ENCODE peak calls at places on chromosome 19, in seven cellular contexts. R is ovary; Z is central memory CD4-positive, alpha-beta T cell; E is EL; L is HT1080; Q is stimulated activated naive CD8-positive, alpha-beta T cell treated with anti-CD3 and anti-CD28 coated beads, Interleukin-15, amount 100 ng/mL, for 72 hours; U is iris pigment epithelial cell. K is an unnamed sample.

GRCh38 chr19:42252365-42253244 is 2.3 kb downstream of the ERF start:
- DNase-seq in R (peak), Z (no peak), E (peak), L (peak), Q (no peak), U (peak), K (peak)

GRCh38 chr19:39531834-39532232 is 819 bp downstream of the EID2B start:
- DNase-seq in R (no peak), Z (no peak), E (no peak), L (no peak), Q (no peak), U (peak), K (no peak)

GRCh38 chr19:5826531-5827341 is 12.8 kb downstream of the FUT6 start:
- DNase-seq in R (no peak), Z (peak), E (peak), L (no peak), Q (peak), U (no peak), K (no peak)

GRCh38 chr19:3760871-3761361 is 576 bp downstream of the APBA3 start:
- DNase-seq in R (no peak), Z (peak), E (peak), L (no peak), Q (no peak), U (no peak), K (no peak)

GRCh38 chr19:2575734-2576481 is 100.0 kb downstream of the GADD45B start:
- DNase-seq in R (peak), Z (no peak), E (no peak), L (no peak), Q (no peak), U (peak), K (peak)

GRCh38 chr19:4814625-4815425 is 16.7 kb downstream of the TICAM1 start:
- DNase-seq in R (no peak), Z (no peak), E (peak), L (no peak), Q (no peak), U (no peak), K (peak)

GRCh38 chr19:34837262-34837661 is 64.2 kb upstream of the ZNF599 start:
- DNase-seq in R (peak), Z (no peak), E (no peak), L (no peak), Q (no peak), U (peak), K (no peak)

GRCh38 chr19:50315773-50316448 is 13.3 kb downstream of the KCNC3 start:
- DNase-seq in R (no peak), Z (no peak), E (no peak), L (no peak), Q (peak), U (peak), K (peak)

GRCh38 chr19:39131255-39131755 is 5.7 kb downstream of the PAK4 start:
- DNase-seq in R (no peak), Z (no peak), E (no peak), L (no peak), Q (no peak), U (no peak), K (no peak)

GRCh38 chr19:18637644-18638630 is 1.1 kb downstream of the KLHL26 start:
- DNase-seq in R (no peak), Z (no peak), E (no peak), L (no peak), Q (no peak), U (no peak), K (no peak)

GRCh38 chr19:16327911-16328823 is 3.5 kb downstream of the KLF2 start:
- DNase-seq in R (peak), Z (peak), E (peak), L (peak), Q (peak), U (peak), K (no peak)

GRCh38 chr19:2634960-2635359 is 67.5 kb downstream of the GNG7 start:
- DNase-seq in R (no peak), Z (no peak), E (no peak), L (no peak), Q (no peak), U (no peak), K (no peak)

GRCh38 chr19:49442354-49442753 is 1.0 kb upstream of the SLC17A7 start:
- DNase-seq in R (no peak), Z (no peak), E (peak), L (no peak), Q (peak), U (no peak), K (peak)

GRCh38 chr19:38666662-38667448 is 19.4 kb downstream of the ACTN4 start:
- DNase-seq in R (no peak), Z (peak), E (peak), L (peak), Q (peak), U (peak), K (peak)

GRCh38 chr19:53132231-53132991 is at the start of gene ZNF415:
- DNase-seq in R (peak), Z (peak), E (peak), L (no peak), Q (peak), U (peak), K (peak)

GRCh38 chr19:38528213-38528755 is 89.5 kb downstream of the MAP4K1 start:
- DNase-seq in R (no peak), Z (no peak), E (no peak), L (no peak), Q (no peak), U (no peak), K (no peak)

GRCh38 chr19:2726904-2727639 is 5.9 kb upstream of the DIRAS1 start:
- DNase-seq in R (no peak), Z (no peak), E (no peak), L (no peak), Q (no peak), U (no peak), K (peak)

GRCh38 chr19:1355974-1356865 is 27.5 kb upstream of the NDUFS7 start:
- DNase-seq in R (no peak), Z (no peak), E (peak), L (no peak), Q (no peak), U (no peak), K (peak)

GRCh38 chr19:53908106-53908932 is 759 bp upstream of the CACNG7 start:
- DNase-seq in R (peak), Z (peak), E (peak), L (peak), Q (peak), U (peak), K (peak)

GRCh38 chr19:47032171-47032811 is 12.7 kb downstream of the NPAS1 start:
- DNase-seq in R (no peak), Z (peak), E (no peak), L (no peak), Q (peak), U (peak), K (no peak)

GRCh38 chr19:44875666-44876418 is 15.2 kb upstream of the TOMM40 start:
- DNase-seq in R (no peak), Z (no peak), E (peak), L (peak), Q (no peak), U (peak), K (peak)

GRCh38 chr19:39566064-39566463 is 26.1 kb upstream of the EID2 start:
- DNase-seq in R (no peak), Z (no peak), E (no peak), L (no peak), Q (no peak), U (no peak), K (no peak)

GRCh38 chr19:788821-789472 is 8.3 kb upstream of the PTBP1 start:
- DNase-seq in R (no peak), Z (no peak), E (peak), L (no peak), Q (no peak), U (no peak), K (no peak)

GRCh38 chr19:35292986-35293732 is 1.2 kb downstream of the MAG start:
- DNase-seq in R (no peak), Z (no peak), E (no peak), L (no peak), Q (no peak), U (no peak), K (no peak)

GRCh38 chr19:38617283-38617763 is 430 bp downstream of the MAP4K1 start:
- DNase-seq in R (no peak), Z (peak), E (no peak), L (no peak), Q (no peak), U (no peak), K (no peak)

GRCh38 chr19:33815410-33816340 is 19.0 kb downstream of the KCTD15 start:
- DNase-seq in R (no peak), Z (no peak), E (peak), L (peak), Q (no peak), U (peak), K (peak)

GRCh38 chr19:41860419-41861097 is 503 bp downstream of the RPS19 start:
- DNase-seq in R (no peak), Z (peak), E (no peak), L (no peak), Q (peak), U (no peak), K (no peak)

GRCh38 chr19:5048727-5049553 is 80.0 kb downstream of the KDM4B start:
- DNase-seq in R (peak), Z (no peak), E (peak), L (no peak), Q (no peak), U (peak), K (peak)

K was measured in RPMI7951.